ENCODE peak calls at places on chromosome X, in nine cellular contexts. X, V, M, R, G, I, P, A and U are unnamed samples.

GRCh38 chrX:143934542-143934941 is 50.7 kb downstream of the UBE2NL start:
- DNase-seq in R (no peak), X (no peak), M (no peak), V (no peak), P (no peak), A (no peak), G (no peak), I (no peak), U (no peak)

GRCh38 chrX:145773006-145773405 is 44.6 kb upstream of the SLITRK2 start:
- DNase-seq in I (no peak), R (no peak), G (no peak), M (no peak), A (no peak), P (no peak), V (no peak), X (no peak), U (no peak)

GRCh38 chrX:16466640-16467432 is 183.1 kb upstream of the S100G start:
- DNase-seq in X (no peak), G (no peak), P (peak; percentile 28), R (peak; percentile 60), A (no peak), I (no peak), V (peak; percentile 28), M (no peak), U (peak; percentile 84)

GRCh38 chrX:123818243-123818642 is 41.6 kb upstream of the XIAP start:
- DNase-seq in A (no peak), G (no peak), X (no peak), R (peak; percentile 88), I (no peak), P (peak; percentile 51), V (peak; percentile 72), M (no peak), U (peak; percentile 97)

GRCh38 chrX:71095555-71095970 is at the start of gene FOXO4:
- DNase-seq in A (peak; percentile 44), V (peak; percentile 83), I (peak; percentile 85), X (peak; percentile 27), R (peak; percentile 91), M (peak; percentile 56), G (peak; percentile 91), P (peak; percentile 89), U (peak; percentile 73)

GRCh38 chrX:14922437-14922836 is 49.2 kb downstream of the MOSPD2 start:
- DNase-seq in R (peak; percentile 88), G (no peak), V (peak; percentile 88), M (no peak), P (peak; percentile 87), A (no peak), I (no peak), X (peak; percentile 85), U (peak; percentile 82)

GRCh38 chrX:130055103-130055502 is 55.2 kb downstream of the ELF4 start:
- DNase-seq in R (peak; percentile 74), A (no peak), G (no peak), X (peak; percentile 7), M (no peak), V (peak; percentile 47), I (no peak), P (peak; percentile 65), U (no peak)

GRCh38 chrX:51853251-51853650 is 40.2 kb upstream of the MAGED1 start:
- DNase-seq in M (no peak), A (no peak), V (no peak), P (no peak), X (no peak), G (no peak), I (no peak), R (no peak), U (no peak)

GRCh38 chrX:54714424-54714823 is 83.6 kb downstream of the ITIH6 start:
- DNase-seq in A (no peak), I (no peak), X (no peak), V (no peak), R (no peak), M (no peak), G (no peak), P (no peak), U (no peak)

GRCh38 chrX:151042852-151043251 is 59.7 kb downstream of the HMGB3 start:
- DNase-seq in R (no peak), X (no peak), A (no peak), P (no peak), G (no peak), M (no peak), I (no peak), V (no peak), U (peak; percentile 3)

GRCh38 chrX:66013195-66013816 is 26.6 kb downstream of the VSIG4 start:
- DNase-seq in R (no peak), G (no peak), P (no peak), M (no peak), V (no peak), I (no peak), A (no peak), X (no peak), U (no peak)

GRCh38 chrX:102604327-102604726 is 5.0 kb downstream of the ARMCX5 start:
- DNase-seq in P (no peak), I (no peak), V (no peak), M (no peak), G (no peak), R (no peak), A (no peak), X (no peak), U (no peak)

GRCh38 chrX:101357166-101357795 is 8.7 kb upstream of the TIMM8A start:
- DNase-seq in M (no peak), R (peak; percentile 24), P (peak; percentile 40), G (no peak), A (no peak), V (peak; percentile 12), I (no peak), X (no peak), U (no peak)

GRCh38 chrX:96453139-96453538 is 231.5 kb upstream of the DIAPH2 start:
- DNase-seq in A (peak; percentile 32), R (no peak), X (no peak), G (no peak), M (no peak), P (no peak), V (no peak), I (no peak), U (no peak)

GRCh38 chrX:74015379-74016019 is 288.5 kb upstream of the ZCCHC13 start:
- DNase-seq in X (peak; percentile 25), A (peak; percentile 29), V (peak; percentile 72), G (peak; percentile 67), M (peak; percentile 22), R (peak; percentile 56), I (peak; percentile 65), P (peak; percentile 82), U (peak; percentile 49)

GRCh38 chrX:136147966-136148365 is 633 bp downstream of the FHL1 start:
- DNase-seq in I (no peak), G (no peak), P (no peak), V (no peak), A (no peak), X (no peak), M (no peak), R (no peak), U (no peak)

GRCh38 chrX:136146614-136147319 is 566 bp upstream of the FHL1 start:
- DNase-seq in P (no peak), V (no peak), M (no peak), G (peak; percentile 25), R (peak; percentile 25), A (no peak), X (no peak), I (no peak), U (no peak)

GRCh38 chrX:136147320-136147901 is at the start of gene FHL1:
- DNase-seq in X (no peak), G (peak; percentile 45), V (no peak), P (peak; percentile 44), I (peak; percentile 42), R (peak; percentile 49), A (no peak), M (no peak), U (no peak)

GRCh38 chrX:136143714-136144113 is 3.6 kb upstream of the FHL1 start:
- DNase-seq in R (no peak), X (no peak), M (no peak), P (no peak), A (no peak), V (no peak), G (no peak), I (no peak), U (no peak)

GRCh38 chrX:136148391-136148790 is 1.1 kb downstream of the FHL1 start:
- DNase-seq in A (no peak), G (no peak), V (no peak), P (no peak), X (no peak), I (no peak), M (no peak), R (no peak), U (no peak)
- H3K4me3 ChIP-seq in A (peak overlapping the region; percentile 53), G (no peak overlapping the region), V (peak overlapping the region; percentile 1), P (peak overlapping the region; percentile 67), X (peak overlapping the region; percentile 53), I (no peak overlapping the region), M (no peak overlapping the region), R (peak overlapping the region; percentile 74), U (peak overlapping the region; percentile 50)

DNA sequence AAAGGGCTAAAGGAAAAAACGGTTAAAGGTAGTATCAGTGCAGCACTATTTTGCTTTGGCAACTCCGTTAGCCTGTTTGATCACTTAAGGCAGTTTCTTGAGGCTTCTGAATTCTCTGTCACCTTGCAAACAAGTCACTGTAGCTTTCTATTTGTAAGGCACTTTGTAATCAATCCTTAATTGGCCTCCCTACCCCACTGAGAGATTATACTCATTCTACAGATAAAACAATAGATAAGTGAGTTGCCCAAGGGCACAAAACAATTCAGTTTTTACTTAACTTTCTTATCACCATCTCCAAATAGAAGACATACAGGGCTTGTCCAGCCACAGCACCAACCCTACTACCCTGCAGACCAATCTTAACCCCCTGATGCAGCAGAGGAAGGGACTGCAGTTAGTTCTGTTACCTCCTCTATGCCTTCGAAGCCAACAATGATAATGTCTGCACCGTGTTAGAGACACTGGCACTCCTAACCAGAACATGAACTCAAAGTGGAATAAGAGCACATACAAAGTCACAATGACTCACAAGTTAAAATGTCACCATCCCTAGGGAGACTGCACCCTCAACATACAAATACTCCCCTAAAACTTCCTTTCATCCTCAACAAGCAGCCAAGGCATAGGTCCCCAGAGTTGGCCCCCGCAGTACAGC is 1.7 kb downstream of the TMEM185A start:
- DNase-seq in P (no peak), G (no peak), I (no peak), M (no peak), V (no peak), A (no peak), X (no peak), R (peak; percentile 5), U (no peak)
- H3K4me3 ChIP-seq in P (no peak overlapping the region), G (no peak overlapping the region), I (no peak overlapping the region), M (peak overlapping the region; percentile 60), V (no peak overlapping the region), A (no peak overlapping the region), X (no peak overlapping the region), R (peak overlapping the region; percentile 83), U (no peak overlapping the region)

GRCh38 chrX:40104649-40105015 is 6.9 kb upstream of the BCOR start:
- DNase-seq in I (no peak), R (peak; percentile 84), V (no peak), M (no peak), A (no peak), X (no peak), P (peak; percentile 56), G (no peak), U (no peak)
- H3K4me3 ChIP-seq in I (peak overlapping the region; percentile 8), R (peak overlapping the region; percentile 76), V (peak overlapping the region; percentile 17), M (peak overlapping the region; percentile 59), A (peak overlapping the region; percentile 41), X (peak overlapping the region; percentile 29), P (peak overlapping the region; percentile 52), G (peak overlapping the region; percentile 66), U (peak overlapping the region; percentile 42)

DNA sequence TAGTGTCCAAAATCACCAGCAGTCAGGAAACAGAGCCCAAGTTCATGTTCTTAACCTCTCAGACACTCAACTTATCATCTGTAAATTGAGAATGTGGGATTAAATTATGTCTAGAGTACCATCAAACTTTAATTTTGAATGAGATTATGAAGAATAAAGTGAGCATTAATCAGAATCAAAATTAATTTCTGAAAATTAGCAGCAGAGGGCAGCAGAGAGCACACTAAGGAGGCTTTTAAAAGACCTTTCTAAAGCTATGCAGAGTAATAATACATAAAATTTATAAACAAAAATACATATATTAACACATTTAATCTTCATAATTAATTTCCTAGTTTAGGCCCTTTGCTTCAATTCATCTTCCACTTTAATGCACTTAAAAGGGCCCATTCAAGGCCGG is 7.1 kb downstream of the TASL start:
- DNase-seq in V (peak; percentile 6), G (no peak), P (peak; percentile 39), I (no peak), M (no peak), X (peak; percentile 1), A (no peak), R (peak; percentile 38), U (peak; percentile 5)
- H3K4me3 ChIP-seq in V (no peak overlapping the region), G (no peak overlapping the region), P (no peak overlapping the region), I (no peak overlapping the region), M (no peak overlapping the region), X (no peak overlapping the region), A (no peak overlapping the region), R (no peak overlapping the region), U (no peak overlapping the region)